ENCODE peak calls at places on chromosomes 16 and 17, in four cellular contexts. One of them, this sample, is unnamed.

GRCh38 chr17:81295678-81296381 is 723 bp upstream of the SLC38A10 start:
- DNase-seq in thyroid gland: peak; percentile 75
- DNase-seq in caudate nucleus: peak; percentile 49
- DNase-seq in HCT116: peak; percentile 80
- DNase-seq in this sample: peak; percentile 60

GRCh38 chr16:3431779-3432219 is 11.5 kb downstream of the ZNF597 start:
- DNase-seq in thyroid gland: peak; percentile 44
- DNase-seq in caudate nucleus: peak; percentile 37
- DNase-seq in HCT116: no peak
- DNase-seq in this sample: peak; percentile 34

GRCh38 chr16:67170168-67170947 is at the start of gene NOL3:
- DNase-seq in caudate nucleus: peak; percentile 59
- DNase-seq in HCT116: no peak
- DNase-seq in thyroid gland: peak; percentile 89
- DNase-seq in this sample: peak; percentile 84

GRCh38 chr16:49634235-49635008 is 221.5 kb downstream of the ZNF423 start:
- DNase-seq in HCT116: no peak
- DNase-seq in caudate nucleus: no peak
- DNase-seq in thyroid gland: no peak
- DNase-seq in this sample: no peak

GRCh38 chr16:1173778-1174451 is 21.0 kb downstream of the CACNA1H start:
- DNase-seq in thyroid gland: no peak
- DNase-seq in caudate nucleus: no peak
- DNase-seq in HCT116: no peak
- DNase-seq in this sample: no peak

GRCh38 chr17:80294210-80294609 is 33.6 kb downstream of the RNF213 start:
- DNase-seq in caudate nucleus: no peak
- DNase-seq in HCT116: no peak
- DNase-seq in thyroid gland: no peak
- DNase-seq in this sample: no peak

GRCh38 chr17:79671387-79671752 is 59.4 kb upstream of the ENPP7 start:
- DNase-seq in HCT116: no peak
- DNase-seq in thyroid gland: no peak
- DNase-seq in caudate nucleus: no peak
- DNase-seq in this sample: no peak

GRCh38 chr17:1047177-1047885 is 50.4 kb downstream of the TIMM22 start:
- DNase-seq in thyroid gland: no peak
- DNase-seq in caudate nucleus: no peak
- DNase-seq in HCT116: no peak
- DNase-seq in this sample: no peak

GRCh38 chr16:12559714-12560113 is 244.0 kb downstream of the CPPED1 start:
- DNase-seq in thyroid gland: no peak
- DNase-seq in caudate nucleus: no peak
- DNase-seq in HCT116: no peak
- DNase-seq in this sample: no peak

GRCh38 chr17:63142836-63143235 is 176.8 kb downstream of the TANC2 start:
- DNase-seq in HCT116: no peak
- DNase-seq in thyroid gland: no peak
- DNase-seq in caudate nucleus: no peak
- DNase-seq in this sample: no peak

GRCh38 chr17:4968166-4968915 is 724 bp upstream of the SPAG7 start:
- DNase-seq in caudate nucleus: peak; percentile 61
- DNase-seq in thyroid gland: peak; percentile 67
- DNase-seq in HCT116: no peak
- DNase-seq in this sample: no peak

GRCh38 chr16:12455287-12455798 is 348.3 kb downstream of the CPPED1 start:
- DNase-seq in caudate nucleus: peak; percentile 62
- DNase-seq in thyroid gland: peak; percentile 72
- DNase-seq in HCT116: peak; percentile 6
- DNase-seq in this sample: peak; percentile 46

GRCh38 chr16:19463468-19464315 is 46.0 kb downstream of the TMC5 start:
- DNase-seq in caudate nucleus: no peak
- DNase-seq in HCT116: no peak
- DNase-seq in thyroid gland: no peak
- DNase-seq in this sample: no peak

GRCh38 chr16:2090819-2091721 is 43.3 kb downstream of the TSC2 start:
- DNase-seq in caudate nucleus: no peak
- DNase-seq in HCT116: peak; percentile 66
- DNase-seq in thyroid gland: peak; percentile 91
- DNase-seq in this sample: peak; percentile 85

GRCh38 chr16:75621170-75621477 is 2.0 kb downstream of the ADAT1 start:
- DNase-seq in thyroid gland: no peak
- DNase-seq in HCT116: no peak
- DNase-seq in caudate nucleus: no peak
- DNase-seq in this sample: no peak

GRCh38 chr16:49600976-49601375 is 227.4 kb downstream of the C16orf78 start:
- DNase-seq in HCT116: no peak
- DNase-seq in thyroid gland: no peak
- DNase-seq in caudate nucleus: no peak
- DNase-seq in this sample: no peak

GRCh38 chr16:29881050-29881449 is 18.0 kb upstream of the CDIPT start:
- DNase-seq in caudate nucleus: no peak
- DNase-seq in thyroid gland: no peak
- DNase-seq in HCT116: no peak
- DNase-seq in this sample: no peak

GRCh38 chr16:50699345-50700159 is 6.1 kb downstream of the NOD2 start:
- DNase-seq in thyroid gland: no peak
- DNase-seq in HCT116: no peak
- DNase-seq in caudate nucleus: no peak
- DNase-seq in this sample: no peak

GRCh38 chr17:39069114-39069756 is 82.2 kb downstream of the PLXDC1 start:
- DNase-seq in HCT116: no peak
- DNase-seq in caudate nucleus: no peak
- DNase-seq in thyroid gland: peak; percentile 12
- DNase-seq in this sample: no peak

GRCh38 chr16:25219070-25219737 is 2.5 kb downstream of the AQP8 start:
- DNase-seq in HCT116: no peak
- DNase-seq in caudate nucleus: no peak
- DNase-seq in thyroid gland: no peak
- DNase-seq in this sample: no peak

GRCh38 chr16:27611340-27611739 is 61.4 kb downstream of the KATNIP start:
- DNase-seq in HCT116: no peak
- DNase-seq in thyroid gland: peak; percentile 75
- DNase-seq in caudate nucleus: no peak
- DNase-seq in this sample: no peak

GRCh38 chr16:88651276-88651988 is 579 bp upstream of the CYBA start:
- DNase-seq in caudate nucleus: no peak
- DNase-seq in HCT116: peak; percentile 72
- DNase-seq in thyroid gland: peak; percentile 94
- DNase-seq in this sample: peak; percentile 56

GRCh38 chr16:50261160-50261706 is 5.1 kb upstream of the ADCY7 start:
- DNase-seq in HCT116: no peak
- DNase-seq in caudate nucleus: no peak
- DNase-seq in thyroid gland: no peak
- DNase-seq in this sample: no peak

GRCh38 chr17:67514998-67515397 is 137.9 kb downstream of the PITPNC1 start:
- DNase-seq in HCT116: no peak
- DNase-seq in caudate nucleus: no peak
- DNase-seq in thyroid gland: no peak
- DNase-seq in this sample: no peak

GRCh38 chr16:17286443-17286842 is 184.3 kb downstream of the XYLT1 start:
- DNase-seq in caudate nucleus: no peak
- DNase-seq in HCT116: no peak
- DNase-seq in thyroid gland: no peak
- DNase-seq in this sample: no peak

GRCh38 chr17:83195330-83196087 is 116.1 kb downstream of the METRNL start:
- DNase-seq in HCT116: no peak
- DNase-seq in thyroid gland: peak; percentile 5
- DNase-seq in caudate nucleus: peak; percentile 17
- DNase-seq in this sample: no peak

GRCh38 chr17:2724783-2725164 is 13.2 kb upstream of the CLUH start:
- DNase-seq in HCT116: no peak
- DNase-seq in thyroid gland: peak; percentile 30
- DNase-seq in caudate nucleus: no peak
- DNase-seq in this sample: no peak

GRCh38 chr16:25893332-25893731 is 201.6 kb downstream of the HS3ST4 start:
- DNase-seq in caudate nucleus: no peak
- DNase-seq in HCT116: no peak
- DNase-seq in thyroid gland: no peak
- DNase-seq in this sample: no peak

GRCh38 chr17:31838641-31839225 is 20.3 kb downstream of the COPRS start:
- DNase-seq in HCT116: no peak
- DNase-seq in caudate nucleus: no peak
- DNase-seq in thyroid gland: no peak
- DNase-seq in this sample: no peak

GRCh38 chr17:33980193-33980592 is 274.9 kb upstream of the CCL2 start:
- DNase-seq in thyroid gland: no peak
- DNase-seq in HCT116: no peak
- DNase-seq in caudate nucleus: no peak
- DNase-seq in this sample: no peak

GRCh38 chr17:46178550-46179198 is 14.6 kb downstream of the KANSL1 start:
- DNase-seq in thyroid gland: no peak
- DNase-seq in caudate nucleus: no peak
- DNase-seq in HCT116: no peak
- DNase-seq in this sample: no peak

GRCh38 chr17:27553019-27553511 is 77.9 kb upstream of the LGALS9 start:
- DNase-seq in HCT116: no peak
- DNase-seq in thyroid gland: peak; percentile 43
- DNase-seq in caudate nucleus: no peak
- DNase-seq in this sample: no peak

GRCh38 chr17:79132271-79133064 is 57.8 kb downstream of the ENGASE start:
- DNase-seq in thyroid gland: no peak
- DNase-seq in HCT116: no peak
- DNase-seq in caudate nucleus: no peak
- DNase-seq in this sample: no peak

GRCh38 chr16:75286996-75287395 is 35.6 kb upstream of the BCAR1 start:
- DNase-seq in caudate nucleus: no peak
- DNase-seq in HCT116: no peak
- DNase-seq in thyroid gland: no peak
- DNase-seq in this sample: no peak

GRCh38 chr17:30534298-30534697 is 57.1 kb downstream of the GOSR1 start:
- DNase-seq in HCT116: no peak
- DNase-seq in thyroid gland: no peak
- DNase-seq in caudate nucleus: no peak
- DNase-seq in this sample: no peak

GRCh38 chr17:6393368-6393952 is 41.5 kb downstream of the AIPL1 start:
- DNase-seq in caudate nucleus: no peak
- DNase-seq in thyroid gland: no peak
- DNase-seq in HCT116: no peak
- DNase-seq in this sample: no peak

GRCh38 chr16:2787406-2787805 is at the start of gene PRSS33:
- DNase-seq in HCT116: no peak
- DNase-seq in thyroid gland: no peak
- DNase-seq in caudate nucleus: no peak
- DNase-seq in this sample: no peak

GRCh38 chr17:50060951-50061712 is 5.2 kb downstream of the ITGA3 start:
- DNase-seq in HCT116: no peak
- DNase-seq in thyroid gland: peak; percentile 99
- DNase-seq in caudate nucleus: peak; percentile 30
- DNase-seq in this sample: peak; percentile 91

GRCh38 chr17:61593404-61593803 is 2.4 kb upstream of the NACA2 start:
- DNase-seq in thyroid gland: no peak
- DNase-seq in caudate nucleus: no peak
- DNase-seq in HCT116: no peak
- DNase-seq in this sample: no peak
- H3K27ac ChIP-seq in thyroid gland: no peak overlapping the region
- H3K27ac ChIP-seq in caudate nucleus: no peak overlapping the region
- H3K27ac ChIP-seq in HCT116: no peak overlapping the region
- H3K27ac ChIP-seq in this sample: no peak overlapping the region

DNA sequence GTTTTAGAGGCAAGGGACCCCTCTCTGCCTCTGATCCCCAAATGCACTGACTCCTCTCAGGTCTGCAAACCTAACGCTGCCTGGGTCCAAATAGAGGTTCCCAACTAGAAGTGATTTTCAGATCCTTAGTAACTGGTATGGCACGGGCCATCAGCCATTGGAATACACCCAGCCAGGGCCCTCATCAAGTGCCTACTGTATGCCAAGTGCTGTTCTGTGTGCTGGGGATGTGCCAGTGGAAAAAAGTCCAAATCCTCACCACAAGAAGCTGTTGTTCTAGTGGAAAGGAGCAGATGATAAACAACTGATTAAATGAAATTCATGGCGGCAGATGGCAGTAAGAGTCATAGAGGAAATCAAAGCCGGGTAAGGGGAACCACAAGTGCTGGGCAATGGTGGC is 57.2 kb upstream of the MED9 start:
- DNase-seq in HCT116: no peak
- DNase-seq in caudate nucleus: peak; percentile 45
- DNase-seq in thyroid gland: peak; percentile 81
- DNase-seq in this sample: no peak
- H3K27ac ChIP-seq in HCT116: no peak overlapping the region
- H3K27ac ChIP-seq in caudate nucleus: peak overlapping the region; percentile 18
- H3K27ac ChIP-seq in thyroid gland: peak overlapping the region; percentile 79
- H3K27ac ChIP-seq in this sample: no peak overlapping the region

GRCh38 chr16:57529324-57530103 is 6.9 kb downstream of the CCDC102A start:
- DNase-seq in caudate nucleus: no peak
- DNase-seq in HCT116: no peak
- DNase-seq in thyroid gland: no peak
- DNase-seq in this sample: no peak

GRCh38 chr16:57526498-57526897 is 9.9 kb downstream of the CCDC102A start:
- DNase-seq in thyroid gland: no peak
- DNase-seq in caudate nucleus: no peak
- DNase-seq in HCT116: no peak
- DNase-seq in this sample: no peak

GRCh38 chr16:57527027-57527426 is 9.3 kb downstream of the CCDC102A start:
- DNase-seq in HCT116: no peak
- DNase-seq in caudate nucleus: no peak
- DNase-seq in thyroid gland: no peak
- DNase-seq in this sample: no peak

GRCh38 chr16:57528499-57529323 is 7.7 kb downstream of the CCDC102A start:
- DNase-seq in thyroid gland: peak; percentile 40
- DNase-seq in caudate nucleus: no peak
- DNase-seq in HCT116: no peak
- DNase-seq in this sample: no peak

DNA sequence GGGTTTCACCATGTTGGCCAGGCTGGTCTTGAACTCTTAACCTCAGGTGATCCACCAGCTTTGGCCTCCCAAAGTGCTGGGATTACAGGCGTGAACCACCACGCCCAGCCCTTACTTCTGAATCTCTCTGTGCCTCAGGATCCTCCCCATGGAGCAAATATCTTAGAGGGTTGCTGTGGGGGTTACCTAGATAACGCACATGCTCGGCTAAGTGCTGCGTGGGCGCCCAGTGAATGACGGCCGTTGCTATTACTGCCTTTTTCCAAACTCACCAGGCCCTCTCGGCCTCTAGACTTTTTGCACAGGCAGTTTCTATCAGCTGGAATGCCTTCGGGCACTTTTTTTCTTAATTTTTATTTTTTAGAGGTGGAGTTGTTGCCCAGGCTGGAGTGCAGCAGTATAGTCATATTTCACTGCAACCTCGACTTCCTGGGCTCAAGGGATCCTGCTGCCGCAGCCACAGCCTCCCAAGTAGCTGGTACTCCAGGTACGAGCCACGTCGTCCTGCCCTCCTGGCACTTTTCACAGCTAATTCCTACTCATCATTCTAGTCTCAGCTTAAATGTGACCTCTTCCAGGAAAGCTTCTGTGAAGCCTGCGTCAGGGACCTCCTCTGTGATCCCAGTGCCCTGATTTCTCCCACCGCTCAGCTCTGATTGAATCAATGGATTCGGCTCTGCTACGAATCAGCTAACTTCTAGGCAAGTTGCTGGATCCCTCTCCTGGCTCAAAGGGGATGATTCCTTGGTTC is 8.6 kb downstream of the CCDC102A start:
- DNase-seq in thyroid gland: no peak
- DNase-seq in HCT116: no peak
- DNase-seq in caudate nucleus: no peak
- DNase-seq in this sample: no peak
- H3K27ac ChIP-seq in thyroid gland: no peak overlapping the region
- H3K27ac ChIP-seq in HCT116: peak overlapping the region; percentile 82
- H3K27ac ChIP-seq in caudate nucleus: no peak overlapping the region
- H3K27ac ChIP-seq in this sample: no peak overlapping the region

GRCh38 chr17:76469991-76470739 is 2.8 kb downstream of the AANAT start:
- DNase-seq in caudate nucleus: no peak
- DNase-seq in thyroid gland: no peak
- DNase-seq in HCT116: no peak
- DNase-seq in this sample: no peak
- H3K27ac ChIP-seq in caudate nucleus: no peak overlapping the region
- H3K27ac ChIP-seq in thyroid gland: no peak overlapping the region
- H3K27ac ChIP-seq in HCT116: no peak overlapping the region
- H3K27ac ChIP-seq in this sample: no peak overlapping the region

This sample was measured in lung.